ENCODE peak calls at places on chromosomes 12 and 14, in five cellular contexts. S is stimulated activated CD4-positive, alpha-beta T cell treated with anti-CD3 and anti-CD28 coated beads, Interleukin-4, amount 100 ng/mL, for 1 hour; E is activated T-cell treated with anti-CD3 and anti-CD28 coated beads for 4 hours; M is effector memory CD8-positive, alpha-beta T cell; G is cardiac muscle cell. H is an unnamed sample.

GRCh38 chr12:101018540-101018939 is 191.5 kb downstream of the SLC5A8 start:
- DNase-seq in M (no peak), E (no peak), S (no peak), G (no peak), H (no peak)

GRCh38 chr12:51245476-51246253 is 7.0 kb downstream of the DAZAP2 start:
- DNase-seq in M (no peak), G (no peak), E (no peak), S (no peak), H (no peak)

GRCh38 chr12:128969480-128970055 is 116.3 kb downstream of the GLT1D1 start:
- DNase-seq in M (peak), S (no peak), G (peak), E (no peak), H (peak)

GRCh38 chr12:25386823-25387134 is 136.1 kb upstream of the KRAS start:
- DNase-seq in M (no peak), S (no peak), G (peak), E (no peak), H (no peak)

GRCh38 chr12:54292083-54292930 is 8.5 kb downstream of the NFE2 start:
- DNase-seq in M (no peak), G (no peak), S (no peak), E (no peak), H (no peak)

GRCh38 chr14:102264775-102265174 is 40.2 kb downstream of the MOK start:
- DNase-seq in E (no peak), M (no peak), G (peak), S (no peak), H (no peak)

GRCh38 chr14:22849212-22849819 is 12.9 kb downstream of the MMP14 start:
- DNase-seq in G (no peak), S (no peak), M (no peak), E (no peak), H (no peak)

GRCh38 chr14:64324461-64325255 is 30.5 kb upstream of the ESR2 start:
- DNase-seq in M (no peak), S (no peak), G (no peak), E (no peak), H (no peak)

GRCh38 chr14:22847661-22848341 is 11.4 kb downstream of the MMP14 start:
- DNase-seq in G (no peak), M (no peak), S (no peak), E (no peak), H (no peak)

H was measured in neural crest cell.